ENCODE peak calls at places on chromosomes 11 and 22, in six cellular contexts. One of them, this sample, is unnamed.

GRCh38 chr11:56906683-56907148 is 82.0 kb upstream of the OR5AK2 start:
- DNase-seq in B cell: no peak
- DNase-seq in NCI-H526: no peak
- DNase-seq in colonic mucosa: peak
- DNase-seq in stimulated activated CD4-positive, alpha-beta T cell treated with anti-CD3 and anti-CD28 coated beads, Interleukin-4, amount 100 ng/mL, for 48 hours: no peak
- DNase-seq in WTC11: no peak
- DNase-seq in this sample: no peak

GRCh38 chr11:102205805-102206204 is 95.6 kb downstream of the YAP1 start:
- DNase-seq in B cell: no peak
- DNase-seq in NCI-H526: no peak
- DNase-seq in colonic mucosa: no peak
- DNase-seq in stimulated activated CD4-positive, alpha-beta T cell treated with anti-CD3 and anti-CD28 coated beads, Interleukin-4, amount 100 ng/mL, for 48 hours: no peak
- DNase-seq in WTC11: peak
- DNase-seq in this sample: no peak

GRCh38 chr11:125517116-125517804 is 21.2 kb upstream of the FEZ1 start:
- DNase-seq in B cell: no peak
- DNase-seq in NCI-H526: peak
- DNase-seq in colonic mucosa: no peak
- DNase-seq in stimulated activated CD4-positive, alpha-beta T cell treated with anti-CD3 and anti-CD28 coated beads, Interleukin-4, amount 100 ng/mL, for 48 hours: no peak
- DNase-seq in WTC11: peak
- DNase-seq in this sample: peak

GRCh38 chr11:1812274-1812673 is 22.5 kb upstream of the SYT8 start:
- DNase-seq in B cell: no peak
- DNase-seq in NCI-H526: no peak
- DNase-seq in colonic mucosa: no peak
- DNase-seq in stimulated activated CD4-positive, alpha-beta T cell treated with anti-CD3 and anti-CD28 coated beads, Interleukin-4, amount 100 ng/mL, for 48 hours: no peak
- DNase-seq in WTC11: no peak
- DNase-seq in this sample: no peak

GRCh38 chr11:36451681-36452080 is 58.4 kb downstream of the TRAF6 start:
- DNase-seq in B cell: no peak
- DNase-seq in NCI-H526: no peak
- DNase-seq in colonic mucosa: no peak
- DNase-seq in stimulated activated CD4-positive, alpha-beta T cell treated with anti-CD3 and anti-CD28 coated beads, Interleukin-4, amount 100 ng/mL, for 48 hours: no peak
- DNase-seq in WTC11: no peak
- DNase-seq in this sample: no peak

GRCh38 chr22:35480143-35480542 is 60.5 kb upstream of the RASD2 start:
- DNase-seq in B cell: no peak
- DNase-seq in NCI-H526: no peak
- DNase-seq in colonic mucosa: peak
- DNase-seq in stimulated activated CD4-positive, alpha-beta T cell treated with anti-CD3 and anti-CD28 coated beads, Interleukin-4, amount 100 ng/mL, for 48 hours: no peak
- DNase-seq in WTC11: no peak
- DNase-seq in this sample: no peak

GRCh38 chr11:116052603-116053537 is 548.7 kb upstream of the CADM1 start:
- DNase-seq in B cell: no peak
- DNase-seq in NCI-H526: no peak
- DNase-seq in colonic mucosa: no peak
- DNase-seq in stimulated activated CD4-positive, alpha-beta T cell treated with anti-CD3 and anti-CD28 coated beads, Interleukin-4, amount 100 ng/mL, for 48 hours: no peak
- DNase-seq in WTC11: no peak
- DNase-seq in this sample: no peak

GRCh38 chr11:95680169-95680929 is 109.2 kb downstream of the FAM76B start:
- DNase-seq in B cell: no peak
- DNase-seq in NCI-H526: no peak
- DNase-seq in colonic mucosa: no peak
- DNase-seq in stimulated activated CD4-positive, alpha-beta T cell treated with anti-CD3 and anti-CD28 coated beads, Interleukin-4, amount 100 ng/mL, for 48 hours: no peak
- DNase-seq in WTC11: no peak
- DNase-seq in this sample: no peak

GRCh38 chr22:27416553-27417427 is 384.8 kb downstream of the MN1 start:
- DNase-seq in B cell: no peak
- DNase-seq in NCI-H526: no peak
- DNase-seq in colonic mucosa: no peak
- DNase-seq in stimulated activated CD4-positive, alpha-beta T cell treated with anti-CD3 and anti-CD28 coated beads, Interleukin-4, amount 100 ng/mL, for 48 hours: no peak
- DNase-seq in WTC11: peak
- DNase-seq in this sample: no peak

GRCh38 chr22:29727248-29727551 is 7.4 kb downstream of the CABP7 start:
- DNase-seq in B cell: no peak
- DNase-seq in NCI-H526: peak
- DNase-seq in colonic mucosa: peak
- DNase-seq in stimulated activated CD4-positive, alpha-beta T cell treated with anti-CD3 and anti-CD28 coated beads, Interleukin-4, amount 100 ng/mL, for 48 hours: no peak
- DNase-seq in WTC11: peak
- DNase-seq in this sample: no peak

GRCh38 chr22:30828187-30829155 is 133.8 kb downstream of the OSBP2 start:
- DNase-seq in B cell: no peak
- DNase-seq in NCI-H526: no peak
- DNase-seq in colonic mucosa: no peak
- DNase-seq in stimulated activated CD4-positive, alpha-beta T cell treated with anti-CD3 and anti-CD28 coated beads, Interleukin-4, amount 100 ng/mL, for 48 hours: no peak
- DNase-seq in WTC11: no peak
- DNase-seq in this sample: no peak

GRCh38 chr11:99592241-99592640 is 571.5 kb downstream of the CNTN5 start:
- DNase-seq in B cell: no peak
- DNase-seq in NCI-H526: no peak
- DNase-seq in colonic mucosa: no peak
- DNase-seq in stimulated activated CD4-positive, alpha-beta T cell treated with anti-CD3 and anti-CD28 coated beads, Interleukin-4, amount 100 ng/mL, for 48 hours: no peak
- DNase-seq in WTC11: no peak
- DNase-seq in this sample: no peak

GRCh38 chr22:49351761-49352221 is 475.9 kb downstream of the BRD1 start:
- DNase-seq in B cell: no peak
- DNase-seq in NCI-H526: no peak
- DNase-seq in colonic mucosa: no peak
- DNase-seq in stimulated activated CD4-positive, alpha-beta T cell treated with anti-CD3 and anti-CD28 coated beads, Interleukin-4, amount 100 ng/mL, for 48 hours: no peak
- DNase-seq in WTC11: peak
- DNase-seq in this sample: no peak

GRCh38 chr11:79266391-79266790 is 174.4 kb downstream of the TENM4 start:
- DNase-seq in B cell: no peak
- DNase-seq in NCI-H526: no peak
- DNase-seq in colonic mucosa: no peak
- DNase-seq in stimulated activated CD4-positive, alpha-beta T cell treated with anti-CD3 and anti-CD28 coated beads, Interleukin-4, amount 100 ng/mL, for 48 hours: no peak
- DNase-seq in WTC11: no peak
- DNase-seq in this sample: no peak

This sample was measured in anterior cingulate cortex.